ENCODE peak calls at places on chromosomes 1 and 21, in four cellular contexts. One of them, this sample, is unnamed.

GRCh38 chr1:241531195-241532172 is 694 bp upstream of the KMO start:
- DNase-seq in neuronal stem cell: peak; percentile 35
- DNase-seq in RWPE2: no peak
- DNase-seq in H9: no peak
- DNase-seq in this sample: no peak

GRCh38 chr1:202200112-202200548 is 6.5 kb downstream of the LGR6 start:
- DNase-seq in RWPE2: peak; percentile 84
- DNase-seq in neuronal stem cell: no peak
- DNase-seq in H9: peak; percentile 54
- DNase-seq in this sample: peak; percentile 68

GRCh38 chr1:29259802-29260441 is 23.6 kb downstream of the PTPRU start:
- DNase-seq in RWPE2: no peak
- DNase-seq in H9: peak; percentile 80
- DNase-seq in neuronal stem cell: no peak
- DNase-seq in this sample: no peak

GRCh38 chr1:966135-966602 is at the start of gene PLEKHN1:
- DNase-seq in neuronal stem cell: no peak
- DNase-seq in H9: peak; percentile 78
- DNase-seq in RWPE2: no peak
- DNase-seq in this sample: no peak

GRCh38 chr1:56917356-56917755 is 48.5 kb downstream of the C8B start:
- DNase-seq in neuronal stem cell: no peak
- DNase-seq in RWPE2: no peak
- DNase-seq in H9: no peak
- DNase-seq in this sample: no peak

GRCh38 chr1:219324629-219325367 is 151.1 kb downstream of the LYPLAL1 start:
- DNase-seq in RWPE2: no peak
- DNase-seq in neuronal stem cell: no peak
- DNase-seq in H9: no peak
- DNase-seq in this sample: peak; percentile 50

GRCh38 chr1:17170571-17170970 is 34.4 kb upstream of the PADI1 start:
- DNase-seq in RWPE2: no peak
- DNase-seq in H9: no peak
- DNase-seq in neuronal stem cell: no peak
- DNase-seq in this sample: no peak

GRCh38 chr21:42153746-42154145 is 65.2 kb upstream of the ABCG1 start:
- DNase-seq in H9: peak; percentile 18
- DNase-seq in neuronal stem cell: no peak
- DNase-seq in RWPE2: no peak
- DNase-seq in this sample: no peak

GRCh38 chr21:34671891-34672290 is 3.1 kb downstream of the CLIC6 start:
- DNase-seq in neuronal stem cell: no peak
- DNase-seq in H9: no peak
- DNase-seq in RWPE2: no peak
- DNase-seq in this sample: no peak

GRCh38 chr21:34670962-34671348 is 2.2 kb downstream of the CLIC6 start:
- DNase-seq in H9: no peak
- DNase-seq in RWPE2: no peak
- DNase-seq in neuronal stem cell: no peak
- DNase-seq in this sample: no peak

GRCh38 chr21:34673006-34673405 is 4.2 kb downstream of the CLIC6 start:
- DNase-seq in neuronal stem cell: no peak
- DNase-seq in H9: no peak
- DNase-seq in RWPE2: no peak
- DNase-seq in this sample: no peak

GRCh38 chr21:34670220-34670961 is 1.6 kb downstream of the CLIC6 start:
- DNase-seq in neuronal stem cell: peak; percentile 23
- DNase-seq in H9: peak; percentile 67
- DNase-seq in RWPE2: no peak
- DNase-seq in this sample: no peak

DNA sequence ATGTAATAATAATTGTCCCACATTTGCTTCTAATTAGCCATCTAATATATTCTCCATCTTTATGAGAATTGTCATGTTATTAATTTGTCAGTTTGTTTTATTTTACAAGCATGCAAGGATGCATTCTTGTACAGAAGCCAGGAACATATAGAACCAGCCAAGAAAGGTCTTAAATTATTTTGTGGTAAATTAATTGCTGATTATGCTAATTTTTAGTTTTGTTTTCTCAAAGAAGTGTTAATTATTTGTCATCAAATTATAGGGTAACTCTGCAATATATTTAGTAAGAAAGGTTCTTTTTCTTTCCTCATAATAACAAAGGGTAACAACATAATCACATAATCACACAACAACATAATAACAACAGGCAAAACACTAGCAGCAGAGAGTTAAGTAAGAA is 5.7 kb downstream of the CLIC6 start:
- DNase-seq in RWPE2: no peak
- DNase-seq in neuronal stem cell: no peak
- DNase-seq in H9: no peak
- DNase-seq in this sample: no peak
- H3K27me3 ChIP-seq in RWPE2: peaks cover 19% of the 10 kb centered on the region
- H3K27me3 ChIP-seq in neuronal stem cell: peaks cover 9% of the 10 kb centered on the region
- H3K27me3 ChIP-seq in H9: no peaks in the 10 kb centered on the region
- H3K27me3 ChIP-seq in this sample: peaks cover 44% of the 10 kb centered on the region

GRCh38 chr1:33070628-33071027 is 10.3 kb upstream of the AZIN2 start:
- DNase-seq in H9: no peak
- DNase-seq in neuronal stem cell: no peak
- DNase-seq in RWPE2: no peak
- DNase-seq in this sample: no peak
- H3K27ac ChIP-seq in H9: no peak overlapping the region
- H3K27ac ChIP-seq in neuronal stem cell: no peak overlapping the region
- H3K27ac ChIP-seq in RWPE2: no peak overlapping the region
- H3K27ac ChIP-seq in this sample: no peak overlapping the region

GRCh38 chr1:156434976-156435550 is 65.5 kb downstream of the MEF2D start:
- DNase-seq in RWPE2: no peak
- DNase-seq in H9: no peak
- DNase-seq in neuronal stem cell: no peak
- DNase-seq in this sample: no peak
- H3K27me3 ChIP-seq in RWPE2: peaks cover 99% of the 10 kb centered on the region
- H3K27me3 ChIP-seq in H9: peaks cover 89% of the 10 kb centered on the region
- H3K27me3 ChIP-seq in neuronal stem cell: peaks cover 40% of the 10 kb centered on the region
- H3K27me3 ChIP-seq in this sample: peaks cover 89% of the 10 kb centered on the region

GRCh38 chr1:205286335-205286950 is 35.1 kb downstream of the NUAK2 start:
- DNase-seq in neuronal stem cell: no peak
- DNase-seq in H9: no peak
- DNase-seq in RWPE2: no peak
- DNase-seq in this sample: no peak

GRCh38 chr1:205285391-205286101 is 36.0 kb downstream of the NUAK2 start:
- DNase-seq in H9: no peak
- DNase-seq in RWPE2: no peak
- DNase-seq in neuronal stem cell: no peak
- DNase-seq in this sample: no peak

GRCh38 chr1:205279986-205280385 is 41.6 kb downstream of the NUAK2 start:
- DNase-seq in neuronal stem cell: no peak
- DNase-seq in H9: no peak
- DNase-seq in RWPE2: no peak
- DNase-seq in this sample: no peak

GRCh38 chr1:205284420-205285144 is 37.0 kb downstream of the NUAK2 start:
- DNase-seq in H9: peak; percentile 97
- DNase-seq in RWPE2: peak; percentile 100
- DNase-seq in neuronal stem cell: peak; percentile 86
- DNase-seq in this sample: peak; percentile 99

DNA sequence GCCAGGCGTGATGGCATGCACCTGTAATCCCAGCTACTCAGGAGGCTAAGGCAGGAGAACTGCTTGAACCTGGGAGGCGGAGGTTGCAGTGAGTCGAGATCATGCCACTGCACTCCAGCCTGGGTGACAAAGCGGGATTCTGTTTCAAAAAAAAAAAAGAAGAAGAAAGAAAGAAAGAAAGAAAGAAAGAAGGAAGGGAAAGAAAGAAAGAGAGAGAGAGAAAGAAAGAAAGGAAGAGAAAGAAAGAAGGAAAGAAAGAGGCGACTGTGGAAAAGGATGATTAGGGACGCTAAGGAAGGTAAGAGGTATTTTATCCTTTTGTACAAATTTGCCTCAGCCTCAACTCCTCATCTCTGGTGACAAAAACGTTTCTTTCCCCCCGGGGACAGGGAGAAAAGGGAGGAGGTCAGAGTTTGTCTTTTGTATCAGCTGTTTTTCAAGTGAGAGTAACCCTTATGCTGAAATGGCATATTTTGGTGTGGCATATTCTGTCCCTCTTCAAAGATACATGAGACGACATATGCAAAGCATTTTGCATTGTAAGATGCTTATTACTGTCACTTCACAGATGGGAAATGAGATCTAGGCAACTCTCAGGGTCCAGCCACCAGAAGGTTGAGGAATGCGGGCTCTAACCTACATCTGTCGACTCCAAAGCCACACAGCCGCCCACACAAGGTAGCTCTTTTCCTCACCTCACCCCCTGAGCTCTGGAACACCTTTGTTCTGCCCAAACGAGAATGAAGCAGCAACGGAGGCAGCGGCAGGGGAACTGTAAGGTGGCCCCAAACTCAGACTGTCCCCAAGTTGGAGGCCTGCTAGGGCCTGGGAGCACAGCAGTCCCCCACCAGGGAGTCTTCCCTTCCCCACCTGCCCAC is 38.0 kb downstream of the NUAK2 start:
- DNase-seq in RWPE2: no peak
- DNase-seq in neuronal stem cell: no peak
- DNase-seq in H9: no peak
- DNase-seq in this sample: no peak
- H3K27ac ChIP-seq in RWPE2: peak overlapping the region; percentile 92
- H3K27ac ChIP-seq in neuronal stem cell: peak overlapping the region; percentile 94
- H3K27ac ChIP-seq in H9: no peak overlapping the region
- H3K27ac ChIP-seq in this sample: peak overlapping the region; percentile 53

GRCh38 chr1:61481313-61481712 is 243.6 kb downstream of the TM2D1 start:
- DNase-seq in RWPE2: peak; percentile 75
- DNase-seq in neuronal stem cell: no peak
- DNase-seq in H9: no peak
- DNase-seq in this sample: peak; percentile 48

GRCh38 chr1:61482170-61482569 is 242.8 kb downstream of the TM2D1 start:
- DNase-seq in RWPE2: no peak
- DNase-seq in H9: no peak
- DNase-seq in neuronal stem cell: no peak
- DNase-seq in this sample: no peak

GRCh38 chr1:61474963-61475362 is 250.0 kb downstream of the TM2D1 start:
- DNase-seq in H9: no peak
- DNase-seq in RWPE2: no peak
- DNase-seq in neuronal stem cell: no peak
- DNase-seq in this sample: no peak

GRCh38 chr1:61477301-61477700 is 247.6 kb downstream of the TM2D1 start:
- DNase-seq in neuronal stem cell: no peak
- DNase-seq in H9: peak; percentile 35
- DNase-seq in RWPE2: no peak
- DNase-seq in this sample: no peak

DNA sequence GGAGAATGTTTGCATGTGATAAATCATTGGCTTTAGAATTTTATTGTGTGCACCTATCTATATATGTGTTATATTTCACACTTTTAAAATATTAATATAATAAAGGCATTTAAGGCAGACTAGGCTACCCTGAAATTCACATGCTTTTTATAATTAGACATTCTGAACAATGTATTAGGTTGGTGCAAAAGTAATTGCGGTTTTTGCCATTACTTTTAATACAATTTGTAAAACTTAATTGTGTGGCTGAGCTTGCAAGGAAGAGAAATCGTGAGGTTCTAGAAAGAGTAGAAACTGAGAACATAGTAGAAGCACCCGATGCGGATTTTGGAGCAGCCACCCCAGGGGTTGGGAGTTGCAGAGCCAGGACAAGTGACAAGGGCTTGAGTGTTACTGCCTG is 244.7 kb downstream of the TM2D1 start:
- DNase-seq in RWPE2: no peak
- DNase-seq in H9: no peak
- DNase-seq in neuronal stem cell: no peak
- DNase-seq in this sample: no peak
- H3K27me3 ChIP-seq in RWPE2: no peaks in the 10 kb centered on the region
- H3K27me3 ChIP-seq in H9: peaks cover 41% of the 10 kb centered on the region
- H3K27me3 ChIP-seq in neuronal stem cell: no peaks in the 10 kb centered on the region
- H3K27me3 ChIP-seq in this sample: no peaks in the 10 kb centered on the region

GRCh38 chr1:26274801-26275425 is 5.0 kb upstream of the SH3BGRL3 start:
- DNase-seq in RWPE2: peak; percentile 62
- DNase-seq in neuronal stem cell: no peak
- DNase-seq in H9: no peak
- DNase-seq in this sample: no peak
- H3K27ac ChIP-seq in RWPE2: peak overlapping the region; percentile 91
- H3K27ac ChIP-seq in neuronal stem cell: no peak overlapping the region
- H3K27ac ChIP-seq in H9: no peak overlapping the region
- H3K27ac ChIP-seq in this sample: peak overlapping the region; percentile 95

DNA sequence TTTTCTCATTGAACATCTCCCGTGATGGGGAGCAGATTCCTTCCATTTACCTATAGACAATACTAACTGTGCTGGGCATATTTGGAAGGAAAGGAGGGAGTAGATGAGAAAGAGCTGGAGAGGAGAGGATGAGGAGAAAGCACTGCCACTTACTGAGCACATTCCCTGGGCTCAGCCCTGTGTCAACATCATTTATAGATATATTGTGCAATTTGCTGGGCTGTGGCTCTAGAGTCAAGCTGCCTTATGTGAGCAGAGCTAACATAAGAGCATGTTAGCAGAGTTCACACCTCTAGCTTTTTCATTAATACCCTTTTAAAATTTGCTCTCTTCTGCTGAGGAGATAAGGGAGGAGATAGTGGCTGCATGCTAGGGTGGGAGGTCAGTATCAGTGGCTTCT is 22.3 kb upstream of the CD53 start:
- DNase-seq in RWPE2: no peak
- DNase-seq in neuronal stem cell: no peak
- DNase-seq in H9: no peak
- DNase-seq in this sample: no peak
- H3K27me3 ChIP-seq in RWPE2: no peaks in the 10 kb centered on the region
- H3K27me3 ChIP-seq in neuronal stem cell: no peaks in the 10 kb centered on the region
- H3K27me3 ChIP-seq in H9: no peaks in the 10 kb centered on the region
- H3K27me3 ChIP-seq in this sample: no peaks in the 10 kb centered on the region

GRCh38 chr1:110464340-110464739 is 13.4 kb downstream of the PROK1 start:
- DNase-seq in RWPE2: no peak
- DNase-seq in neuronal stem cell: no peak
- DNase-seq in H9: no peak
- DNase-seq in this sample: no peak

GRCh38 chr1:110465814-110466380 is 14.9 kb downstream of the PROK1 start:
- DNase-seq in neuronal stem cell: no peak
- DNase-seq in H9: no peak
- DNase-seq in RWPE2: no peak
- DNase-seq in this sample: no peak

GRCh38 chr1:110465038-110465813 is 14.3 kb downstream of the PROK1 start:
- DNase-seq in H9: peak; percentile 45
- DNase-seq in neuronal stem cell: no peak
- DNase-seq in RWPE2: no peak
- DNase-seq in this sample: no peak

GRCh38 chr1:110463695-110464094 is 12.7 kb downstream of the PROK1 start:
- DNase-seq in neuronal stem cell: no peak
- DNase-seq in RWPE2: no peak
- DNase-seq in H9: no peak
- DNase-seq in this sample: no peak

DNA sequence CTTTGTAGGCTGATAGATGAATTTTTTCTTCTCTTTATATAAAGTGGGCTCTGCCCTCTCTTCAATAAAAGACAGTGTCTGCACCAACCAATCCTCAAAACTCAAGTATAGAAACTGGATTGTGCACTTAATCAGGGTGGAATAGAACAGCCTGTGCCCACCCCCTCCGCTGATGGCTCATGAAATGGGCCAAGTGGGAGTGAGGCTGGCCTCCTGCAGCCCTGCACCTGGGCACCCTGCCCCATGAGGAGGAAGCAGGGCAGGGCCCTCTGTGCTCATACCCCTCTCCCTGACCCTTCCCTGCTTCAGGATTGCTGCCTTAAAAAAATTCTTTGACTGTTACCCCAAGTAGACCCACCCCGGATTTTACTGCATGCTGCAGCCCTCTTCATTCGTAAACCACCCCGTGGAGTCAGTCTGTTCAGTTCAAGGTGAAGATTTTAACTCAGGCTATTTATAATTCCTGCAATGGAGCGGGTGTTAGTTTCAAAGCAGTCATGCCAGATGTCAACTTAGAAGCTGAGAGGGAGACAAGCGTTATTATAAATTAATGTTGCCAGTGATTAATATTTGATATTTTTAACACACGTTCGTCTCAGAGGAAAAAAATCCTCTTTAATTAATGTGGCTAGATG is 15.8 kb downstream of the PROK1 start:
- DNase-seq in RWPE2: no peak
- DNase-seq in neuronal stem cell: no peak
- DNase-seq in H9: no peak
- DNase-seq in this sample: no peak
- H3K27ac ChIP-seq in RWPE2: no peak overlapping the region
- H3K27ac ChIP-seq in neuronal stem cell: no peak overlapping the region
- H3K27ac ChIP-seq in H9: no peak overlapping the region
- H3K27ac ChIP-seq in this sample: no peak overlapping the region

This sample was measured in keratinocyte.